ENCODE peak calls at places on chromosomes 4 and X, in six cellular contexts. D is H1, L is AG04450, A is stomach, N is aorta, R is heart left ventricle. T is an unnamed sample.

GRCh38 chr4:14532436-14532835 is 469.8 kb upstream of the CPEB2 start:
- DNase-seq in D (no peak), L (no peak), A (no peak), N (no peak), R (no peak), T (no peak)

GRCh38 chrX:82676386-82676785 is 831.7 kb upstream of the POU3F4 start:
- DNase-seq in D (no peak), L (no peak), A (no peak), N (no peak), R (no peak), T (no peak)

GRCh38 chrX:74924449-74925209 is 623 bp downstream of the NEXMIF start:
- DNase-seq in D (peak; percentile 60), L (no peak), A (peak; percentile 59), N (peak; percentile 65), R (peak; percentile 14), T (no peak)

GRCh38 chr4:107808572-107808971 is 16.2 kb upstream of the SGMS2 start:
- DNase-seq in D (no peak), L (no peak), A (no peak), N (no peak), R (no peak), T (no peak)

GRCh38 chrX:154032156-154032555 is 12.5 kb upstream of the IRAK1 start:
- DNase-seq in D (no peak), L (no peak), A (no peak), N (no peak), R (no peak), T (no peak)

GRCh38 chrX:15146515-15146914 is 123.4 kb downstream of the ASB9 start:
- DNase-seq in D (peak; percentile 56), L (no peak), A (peak; percentile 28), N (no peak), R (no peak), T (no peak)

GRCh38 chr4:95508421-95508820 is 40.4 kb downstream of the UNC5C start:
- DNase-seq in D (no peak), L (no peak), A (no peak), N (no peak), R (no peak), T (no peak)

GRCh38 chr4:140884431-140885058 is 128.4 kb upstream of the TBC1D9 start:
- DNase-seq in D (peak; percentile 57), L (peak; percentile 34), A (peak; percentile 29), N (no peak), R (peak; percentile 60), T (peak; percentile 33)

GRCh38 chr4:149997881-149998421 is 80.3 kb upstream of the DCLK2 start:
- DNase-seq in D (no peak), L (no peak), A (no peak), N (no peak), R (no peak), T (no peak)

GRCh38 chr4:649751-650310 is 24.2 kb downstream of the ATP5ME start:
- DNase-seq in D (no peak), L (no peak), A (no peak), N (peak; percentile 33), R (no peak), T (no peak)

GRCh38 chr4:101155368-101155767 is 192.0 kb downstream of the PPP3CA start:
- DNase-seq in D (no peak), L (no peak), A (no peak), N (no peak), R (no peak), T (no peak)

GRCh38 chr4:98558366-98558765 is 100.0 kb downstream of the TSPAN5 start:
- DNase-seq in D (no peak), L (no peak), A (no peak), N (no peak), R (no peak), T (no peak)

GRCh38 chr4:85573270-85573669 is 98.3 kb downstream of the ARHGAP24 start:
- DNase-seq in D (no peak), L (no peak), A (no peak), N (no peak), R (no peak), T (peak; percentile 30)

GRCh38 chr4:33104190-33104773 is 2384.1 kb downstream of the PCDH7 start:
- DNase-seq in D (no peak), L (no peak), A (no peak), N (no peak), R (no peak), T (peak; percentile 84)

GRCh38 chr4:166655705-166656104 is 578.6 kb downstream of the SPOCK3 start:
- DNase-seq in D (no peak), L (no peak), A (no peak), N (no peak), R (no peak), T (no peak)

GRCh38 chrX:71366674-71367256 is 608 bp downstream of the TAF1 start:
- DNase-seq in D (peak; percentile 43), L (no peak), A (no peak), N (no peak), R (peak; percentile 17), T (no peak)

GRCh38 chrX:29870608-29871007 is 344.8 kb upstream of the MAGEB2 start:
- DNase-seq in D (no peak), L (no peak), A (no peak), N (no peak), R (no peak), T (no peak)

GRCh38 chr4:142715727-142716126 is 130.4 kb downstream of the INPP4B start:
- DNase-seq in D (no peak), L (no peak), A (no peak), N (no peak), R (no peak), T (no peak)

GRCh38 chrX:53262918-53263394 is 18.4 kb downstream of the IQSEC2 start:
- DNase-seq in D (no peak), L (no peak), A (no peak), N (peak; percentile 53), R (no peak), T (no peak)

GRCh38 chr4:154406022-154406835 is 85.4 kb downstream of the DCHS2 start:
- DNase-seq in D (no peak), L (no peak), A (no peak), N (no peak), R (no peak), T (peak; percentile 62)

GRCh38 chr4:98566491-98567008 is 91.9 kb downstream of the TSPAN5 start:
- DNase-seq in D (no peak), L (no peak), A (no peak), N (no peak), R (no peak), T (no peak)

GRCh38 chr4:98627883-98628282 is 30.5 kb downstream of the TSPAN5 start:
- DNase-seq in D (no peak), L (peak; percentile 42), A (no peak), N (no peak), R (no peak), T (no peak)

GRCh38 chr4:174665799-174666198 is 143.5 kb upstream of the HPGD start:
- DNase-seq in D (no peak), L (no peak), A (no peak), N (no peak), R (no peak), T (no peak)

GRCh38 chr4:68375667-68376559 is 26.0 kb upstream of the YTHDC1 start:
- DNase-seq in D (peak; percentile 66), L (no peak), A (no peak), N (no peak), R (no peak), T (peak; percentile 23)

GRCh38 chr4:78691971-78692814 is 84.0 kb upstream of the BMP2K start:
- DNase-seq in D (no peak), L (no peak), A (no peak), N (no peak), R (peak; percentile 29), T (no peak)

GRCh38 chr4:31458813-31459212 is 738.6 kb downstream of the PCDH7 start:
- DNase-seq in D (no peak), L (no peak), A (no peak), N (no peak), R (no peak), T (peak; percentile 40)

GRCh38 chrX:25433307-25433706 is 417.5 kb upstream of the ARX start:
- DNase-seq in D (no peak), L (no peak), A (no peak), N (no peak), R (no peak), T (no peak)

GRCh38 chr4:151961456-151961855 is 200.6 kb upstream of the GATB start:
- DNase-seq in D (no peak), L (no peak), A (no peak), N (no peak), R (peak; percentile 25), T (no peak)

DNA sequence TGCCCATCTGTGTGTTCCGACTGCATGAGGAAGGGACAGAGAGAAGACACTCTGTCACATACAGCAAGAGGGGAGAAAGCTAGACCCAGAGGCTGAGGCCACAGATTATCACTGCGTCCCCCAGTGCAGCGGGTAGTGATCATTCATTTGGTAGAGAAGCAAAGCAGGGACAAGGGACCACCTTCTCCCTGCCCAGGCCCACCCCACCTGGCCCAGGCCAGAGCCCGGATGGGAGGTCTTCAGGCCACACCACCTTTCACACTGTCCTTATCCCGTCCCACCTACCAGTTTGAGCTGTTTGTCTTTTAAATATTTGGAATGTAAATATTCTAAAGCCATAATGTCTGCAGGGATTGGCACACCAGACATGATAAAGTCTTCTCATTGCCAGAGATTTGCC is 10.6 kb downstream of the TNIP2 start:
- DNase-seq in D (no peak), L (no peak), A (no peak), N (peak; percentile 32), R (no peak), T (no peak)
- H3K4me3 ChIP-seq in D (no peak overlapping the region), L (no peak overlapping the region), A (no peak overlapping the region), N (no peak overlapping the region), R (no peak overlapping the region), T (no peak overlapping the region)

GRCh38 chr4:39451423-39452023 is 7.2 kb downstream of the RPL9 start:
- DNase-seq in D (no peak), L (no peak), A (no peak), N (no peak), R (no peak), T (no peak)
- H3K4me3 ChIP-seq in D (no peak overlapping the region), L (no peak overlapping the region), A (no peak overlapping the region), N (no peak overlapping the region), R (no peak overlapping the region), T (no peak overlapping the region)

GRCh38 chrX:57516491-57516890 is 75.3 kb upstream of the ZXDB start:
- DNase-seq in D (no peak), L (no peak), A (no peak), N (no peak), R (no peak), T (no peak)

GRCh38 chrX:57519578-57520118 is 72.2 kb upstream of the ZXDB start:
- DNase-seq in D (no peak), L (no peak), A (no peak), N (no peak), R (no peak), T (no peak)
- H3K4me3 ChIP-seq in D (no peak overlapping the region), L (no peak overlapping the region), A (no peak overlapping the region), N (no peak overlapping the region), R (no peak overlapping the region), T (no peak overlapping the region)

GRCh38 chr4:52996261-52997131 is 134.4 kb downstream of the RASL11B start:
- DNase-seq in D (no peak), L (no peak), A (no peak), N (no peak), R (no peak), T (no peak)
- H3K4me3 ChIP-seq in D (no peak overlapping the region), L (no peak overlapping the region), A (no peak overlapping the region), N (no peak overlapping the region), R (no peak overlapping the region), T (no peak overlapping the region)

DNA sequence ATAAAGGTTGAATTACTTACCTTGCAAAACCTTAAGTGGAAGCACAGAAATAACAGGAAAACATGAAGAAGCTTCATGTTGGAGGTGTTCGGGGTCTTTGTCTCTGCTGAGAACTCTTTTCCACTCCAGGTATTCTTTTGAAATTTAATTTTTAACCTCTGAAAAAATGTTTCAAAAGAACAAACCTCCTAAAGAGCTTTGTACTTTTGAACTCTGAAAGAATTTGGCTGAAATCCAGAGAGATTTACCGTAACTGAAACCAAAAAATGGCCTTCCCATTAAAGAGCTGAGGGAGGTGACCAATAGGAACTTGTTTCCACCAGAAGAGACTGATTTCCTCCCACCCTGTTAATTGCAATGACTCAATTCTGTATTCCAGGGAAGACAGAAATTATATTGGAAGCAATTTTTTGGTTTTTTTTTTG is at the start of gene CFI:
- DNase-seq in D (no peak), L (no peak), A (no peak), N (no peak), R (no peak), T (peak; percentile 82)
- H3K4me3 ChIP-seq in D (no peak within 1 kb of the TSS), L (no peak within 1 kb of the TSS), A (no peak within 1 kb of the TSS), N (no peak within 1 kb of the TSS), R (peak within 1 kb of the TSS; percentile 43), T (peak within 1 kb of the TSS; percentile 48)